ENCODE peak calls at places on chromosomes 2 and 18, in ten cellular contexts. F, X, T, V, G, Z, W, P, D and L are unnamed samples.

GRCh38 chr2:74587664-74588277 is 33.3 kb downstream of the DOK1 start:
- DNase-seq in T (peak; percentile 24), G (peak; percentile 71), Z (peak; percentile 39), F (peak; percentile 53), D (no peak), W (peak; percentile 84), V (peak; percentile 71), X (peak; percentile 68), P (peak; percentile 47), L (no peak)

GRCh38 chr2:206084870-206085741 is 868 bp downstream of the INO80D start:
- DNase-seq in F (peak; percentile 54), V (peak; percentile 37), P (peak; percentile 40), W (peak; percentile 42), X (peak; percentile 67), T (no peak), D (no peak), G (peak; percentile 43), Z (peak; percentile 49), L (peak; percentile 3)

GRCh38 chr18:52334896-52335295 is 5.1 kb upstream of the DCC start:
- DNase-seq in Z (no peak), P (no peak), W (no peak), X (no peak), F (no peak), V (no peak), D (no peak), T (no peak), G (no peak), L (no peak)

GRCh38 chr2:27765621-27766286 is 5.8 kb upstream of the MRPL33 start:
- DNase-seq in P (peak; percentile 24), Z (peak; percentile 57), D (no peak), G (no peak), F (peak; percentile 76), X (peak; percentile 76), W (no peak), V (no peak), T (no peak), L (no peak)

GRCh38 chr18:26134110-26134509 is 441 bp downstream of the PSMA8 start:
- DNase-seq in V (no peak), P (no peak), G (no peak), W (no peak), Z (no peak), X (no peak), D (no peak), T (no peak), F (no peak), L (no peak)

GRCh38 chr2:54566896-54567295 is 110.8 kb downstream of the SPTBN1 start:
- DNase-seq in X (no peak), W (no peak), F (no peak), V (no peak), T (no peak), P (no peak), Z (no peak), D (no peak), G (no peak), L (no peak)

GRCh38 chr2:235557903-235558302 is 64.1 kb downstream of the AGAP1 start:
- DNase-seq in V (no peak), D (no peak), W (no peak), G (no peak), Z (no peak), F (no peak), P (no peak), X (no peak), T (no peak), L (no peak)

GRCh38 chr2:217837001-217837491 is 165.7 kb downstream of the TNS1 start:
- DNase-seq in V (peak; percentile 75), P (no peak), W (peak; percentile 56), F (peak; percentile 35), X (peak; percentile 96), T (no peak), Z (no peak), G (peak; percentile 48), D (peak; percentile 61), L (peak; percentile 74)

GRCh38 chr18:58618822-58619553 is 9.9 kb downstream of the ALPK2 start:
- DNase-seq in D (no peak), W (peak; percentile 17), X (no peak), V (no peak), F (no peak), G (no peak), T (no peak), Z (no peak), P (no peak), L (no peak)

GRCh38 chr18:41974661-41975286 is 19.7 kb downstream of the PIK3C3 start:
- DNase-seq in P (no peak), T (no peak), G (no peak), V (no peak), F (no peak), W (no peak), X (no peak), D (no peak), Z (no peak), L (no peak)

GRCh38 chr2:223081789-223082188 is 29.8 kb downstream of the KCNE4 start:
- DNase-seq in F (no peak), T (no peak), D (no peak), P (no peak), G (no peak), V (no peak), Z (no peak), W (no peak), X (no peak), L (no peak)